ENCODE peak calls at places on chromosomes 5 and 9, in eight cellular contexts. D, B, Z, V, Q, K, L and U are unnamed samples. For H3K36me3, the result is how much of the 10 kb centered on the place peaks cover.

GRCh38 chr9:129027685-129028191 is 393 bp downstream of the SH3GLB2 start:
- DNase-seq in D (peak), B (peak), Z (no peak), V (no peak), Q (no peak), K (no peak), L (peak), U (peak)

GRCh38 chr5:109865636-109866035 is 175.9 kb downstream of the MAN2A1 start:
- DNase-seq in D (peak), B (no peak), Z (peak), V (no peak), Q (no peak), K (no peak), L (no peak), U (no peak)

GRCh38 chr9:113901196-113901818 is 25.2 kb downstream of the ZNF618 start:
- DNase-seq in D (no peak), B (no peak), Z (no peak), V (no peak), Q (no peak), K (no peak), L (no peak), U (no peak)

GRCh38 chr9:124758061-124758460 is 13.1 kb downstream of the NR6A1 start:
- DNase-seq in D (no peak), B (no peak), Z (no peak), V (no peak), Q (peak), K (no peak), L (peak), U (no peak)

GRCh38 chr9:128162215-128163026 is 2.4 kb downstream of the BBLN start:
- DNase-seq in D (peak), B (no peak), Z (no peak), V (no peak), Q (peak), K (no peak), L (no peak), U (no peak)

GRCh38 chr5:6941635-6942034 is 228.4 kb downstream of the TENT4A start:
- DNase-seq in D (no peak), B (no peak), Z (no peak), V (no peak), Q (no peak), K (no peak), L (no peak), U (no peak)

GRCh38 chr5:56814963-56815656 is at the start of gene MAP3K1:
- DNase-seq in D (peak), B (peak), Z (peak), V (peak), Q (peak), K (peak), L (peak), U (peak)

GRCh38 chr9:26261503-26262330 is 583.5 kb upstream of the TUSC1 start:
- DNase-seq in D (peak), B (no peak), Z (peak), V (no peak), Q (peak), K (no peak), L (peak), U (no peak)

GRCh38 chr5:120778491-120779293 is 314.6 kb downstream of the PRR16 start:
- DNase-seq in D (no peak), B (no peak), Z (no peak), V (no peak), Q (no peak), K (no peak), L (no peak), U (no peak)

GRCh38 chr5:138245717-138246116 is 28.7 kb downstream of the GFRA3 start:
- DNase-seq in D (no peak), B (no peak), Z (no peak), V (no peak), Q (peak), K (no peak), L (peak), U (no peak)

GRCh38 chr5:179343902-179344300 is 1.4 kb downstream of the ADAMTS2 start:
- DNase-seq in D (peak), B (no peak), Z (no peak), V (no peak), Q (peak), K (no peak), L (peak), U (no peak)

GRCh38 chr5:112968411-112969106 is 8.0 kb upstream of the DCP2 start:
- DNase-seq in D (no peak), B (no peak), Z (peak), V (no peak), Q (no peak), K (no peak), L (peak), U (no peak)

GRCh38 chr5:76393035-76393680 is 9.9 kb upstream of the IQGAP2 start:
- DNase-seq in D (no peak), B (no peak), Z (no peak), V (no peak), Q (no peak), K (no peak), L (no peak), U (no peak)

GRCh38 chr5:180366303-180366702 is 13.2 kb upstream of the GFPT2 start:
- DNase-seq in D (no peak), B (no peak), Z (no peak), V (no peak), Q (no peak), K (no peak), L (no peak), U (no peak)

GRCh38 chr9:131728961-131729360 is 10.9 kb downstream of the RAPGEF1 start:
- DNase-seq in D (no peak), B (peak), Z (no peak), V (peak), Q (no peak), K (peak), L (no peak), U (peak)

GRCh38 chr9:23826120-23826629 is at the start of gene ELAVL2:
- DNase-seq in D (peak), B (no peak), Z (peak), V (no peak), Q (peak), K (no peak), L (peak), U (no peak)

GRCh38 chr5:37575541-37576489 is 196.7 kb downstream of the WDR70 start:
- DNase-seq in D (peak), B (no peak), Z (no peak), V (no peak), Q (peak), K (no peak), L (peak), U (no peak)

GRCh38 chr9:19085295-19085694 is 17.4 kb downstream of the HAUS6 start:
- DNase-seq in D (peak), B (peak), Z (peak), V (no peak), Q (no peak), K (no peak), L (peak), U (no peak)

GRCh38 chr5:595285-595684 is 16.9 kb upstream of the CEP72 start:
- DNase-seq in D (no peak), B (no peak), Z (no peak), V (no peak), Q (no peak), K (no peak), L (no peak), U (no peak)

GRCh38 chr5:147601652-147602051 is 91.8 kb upstream of the DPYSL3 start:
- DNase-seq in D (no peak), B (no peak), Z (no peak), V (no peak), Q (no peak), K (no peak), L (no peak), U (no peak)

GRCh38 chr5:81577091-81577490 is 173.8 kb downstream of the SSBP2 start:
- DNase-seq in D (no peak), B (no peak), Z (no peak), V (no peak), Q (no peak), K (no peak), L (no peak), U (no peak)

GRCh38 chr9:133457748-133458147 is 2.0 kb upstream of the CACFD1 start:
- DNase-seq in D (no peak), B (no peak), Z (no peak), V (no peak), Q (no peak), K (no peak), L (no peak), U (no peak)

GRCh38 chr5:57693488-57694305 is 211.1 kb upstream of the ACTBL2 start:
- DNase-seq in D (peak), B (no peak), Z (peak), V (no peak), Q (no peak), K (no peak), L (peak), U (no peak)

GRCh38 chr5:90994796-90995195 is 388.3 kb downstream of the ARRDC3 start:
- DNase-seq in D (no peak), B (no peak), Z (peak), V (no peak), Q (no peak), K (no peak), L (no peak), U (no peak)

GRCh38 chr9:16825364-16825763 is 45.1 kb downstream of the BNC2 start:
- DNase-seq in D (peak), B (no peak), Z (no peak), V (no peak), Q (no peak), K (no peak), L (no peak), U (no peak)

GRCh38 chr5:158154226-158155005 is 295.5 kb upstream of the CLINT1 start:
- DNase-seq in D (peak), B (no peak), Z (peak), V (no peak), Q (no peak), K (no peak), L (no peak), U (no peak)

GRCh38 chr9:35432076-35432475 is 57.8 kb upstream of the RUSC2 start:
- DNase-seq in D (no peak), B (no peak), Z (peak), V (no peak), Q (no peak), K (no peak), L (no peak), U (no peak)

GRCh38 chr9:94937214-94937903 is 210.9 kb downstream of the AOPEP start:
- DNase-seq in D (peak), B (no peak), Z (peak), V (no peak), Q (no peak), K (no peak), L (peak), U (no peak)

GRCh38 chr5:31049461-31049860 is 144.0 kb upstream of the CDH6 start:
- DNase-seq in D (no peak), B (no peak), Z (peak), V (no peak), Q (no peak), K (no peak), L (no peak), U (no peak)

GRCh38 chr9:95023217-95024003 is 294.1 kb downstream of the FANCC start:
- DNase-seq in D (peak), B (no peak), Z (peak), V (no peak), Q (no peak), K (no peak), L (no peak), U (no peak)

GRCh38 chr9:98401140-98402025 is 145.9 kb upstream of the TBC1D2 start:
- DNase-seq in D (peak), B (no peak), Z (no peak), V (no peak), Q (no peak), K (no peak), L (no peak), U (no peak)

GRCh38 chr5:147093138-147093537 is 141.7 kb upstream of the STK32A start:
- DNase-seq in D (peak), B (no peak), Z (peak), V (no peak), Q (no peak), K (no peak), L (no peak), U (no peak)

GRCh38 chr5:172979778-172980177 is 3.8 kb upstream of the ATP6V0E1 start:
- DNase-seq in D (no peak), B (no peak), Z (peak), V (no peak), Q (no peak), K (no peak), L (no peak), U (no peak)

GRCh38 chr9:2641033-2641432 is 19.4 kb downstream of the VLDLR start:
- DNase-seq in D (no peak), B (no peak), Z (no peak), V (no peak), Q (no peak), K (no peak), L (no peak), U (no peak)
- H3K36me3 ChIP-seq in D (half or more), B (under half), Z (under half), V (under half), Q (half or more), K (under half), L (under half), U (half or more)

DNA sequence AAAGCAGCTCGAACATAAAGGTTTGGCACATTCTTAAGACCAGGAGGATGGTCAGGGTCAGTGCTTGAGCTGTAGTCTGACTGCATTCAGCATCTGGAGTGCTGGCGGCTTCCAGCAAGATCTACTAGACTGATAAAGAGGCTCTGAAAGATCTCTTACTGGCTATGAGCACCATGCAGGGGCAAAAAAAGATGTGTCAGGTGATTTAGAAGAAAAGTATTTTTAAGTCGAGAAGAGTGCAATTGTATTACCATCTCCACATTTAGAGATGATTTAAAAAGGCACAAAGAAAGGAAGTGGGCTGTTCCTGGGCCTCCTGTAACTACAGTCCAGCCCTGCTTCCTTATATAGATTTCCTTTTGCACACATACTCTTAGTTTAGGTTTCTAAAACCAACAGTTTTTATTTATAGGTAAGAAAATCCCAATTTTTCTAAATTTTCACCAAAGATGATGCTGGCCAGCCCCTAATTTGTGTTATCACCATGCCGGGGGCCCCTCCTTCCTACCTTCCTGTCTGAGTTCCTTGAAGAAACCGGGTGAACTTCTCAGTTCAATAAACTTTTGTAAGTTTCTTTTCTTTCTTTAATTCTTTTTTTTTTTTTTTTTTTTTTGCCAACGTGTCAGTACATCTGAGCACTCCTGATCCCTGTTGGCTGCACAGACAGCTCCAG is 65.9 kb upstream of the PLPP1 start:
- DNase-seq in D (peak), B (peak), Z (no peak), V (no peak), Q (no peak), K (no peak), L (peak), U (peak)
- H3K4me3 ChIP-seq in D (no peak), B (no peak), Z (no peak), V (peak), Q (no peak), K (peak), L (no peak), U (no peak)

DNA sequence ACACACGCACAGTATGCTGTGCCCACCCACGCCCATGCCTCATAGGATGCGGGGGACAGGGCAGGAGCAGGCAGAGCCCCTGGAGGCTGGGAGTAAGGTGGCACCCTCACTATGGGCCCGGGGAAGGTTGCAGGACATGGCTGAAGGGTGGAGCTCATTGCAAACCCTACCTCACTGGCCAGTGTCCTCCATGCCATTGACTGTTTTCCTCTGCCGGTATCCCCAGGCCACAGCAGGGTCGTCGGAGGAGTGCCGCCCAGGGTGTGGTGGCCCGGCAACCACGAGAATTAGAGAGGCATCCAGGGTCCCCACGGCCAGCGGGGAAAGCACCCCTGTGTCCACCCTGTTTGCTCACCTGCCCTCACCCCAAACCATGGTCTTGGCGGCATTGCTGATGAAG is 59.7 kb upstream of the FCN2 start:
- DNase-seq in D (no peak), B (no peak), Z (no peak), V (no peak), Q (no peak), K (no peak), L (no peak), U (no peak)
- H3K36me3 ChIP-seq in D (under half), B (under half), Z (under half), V (under half), Q (under half), K (under half), L (under half), U (under half)

GRCh38 chr5:66411701-66412100 is 184.5 kb upstream of the MAST4 start:
- DNase-seq in D (no peak), B (no peak), Z (no peak), V (no peak), Q (no peak), K (no peak), L (no peak), U (no peak)

GRCh38 chr5:66407739-66408138 is 188.5 kb upstream of the MAST4 start:
- DNase-seq in D (no peak), B (no peak), Z (no peak), V (no peak), Q (no peak), K (no peak), L (no peak), U (no peak)

GRCh38 chr5:66406761-66407289 is 189.4 kb upstream of the MAST4 start:
- DNase-seq in D (no peak), B (no peak), Z (no peak), V (no peak), Q (no peak), K (no peak), L (peak), U (peak)

GRCh38 chr5:66408561-66408960 is 187.6 kb upstream of the MAST4 start:
- DNase-seq in D (no peak), B (no peak), Z (no peak), V (no peak), Q (no peak), K (no peak), L (no peak), U (no peak)

GRCh38 chr5:66410056-66410455 is 186.1 kb upstream of the MAST4 start:
- DNase-seq in D (no peak), B (no peak), Z (no peak), V (no peak), Q (no peak), K (no peak), L (no peak), U (no peak)
- H3K4me3 ChIP-seq in D (no peak), B (no peak), Z (no peak), V (no peak), Q (no peak), K (no peak), L (no peak), U (no peak)

DNA sequence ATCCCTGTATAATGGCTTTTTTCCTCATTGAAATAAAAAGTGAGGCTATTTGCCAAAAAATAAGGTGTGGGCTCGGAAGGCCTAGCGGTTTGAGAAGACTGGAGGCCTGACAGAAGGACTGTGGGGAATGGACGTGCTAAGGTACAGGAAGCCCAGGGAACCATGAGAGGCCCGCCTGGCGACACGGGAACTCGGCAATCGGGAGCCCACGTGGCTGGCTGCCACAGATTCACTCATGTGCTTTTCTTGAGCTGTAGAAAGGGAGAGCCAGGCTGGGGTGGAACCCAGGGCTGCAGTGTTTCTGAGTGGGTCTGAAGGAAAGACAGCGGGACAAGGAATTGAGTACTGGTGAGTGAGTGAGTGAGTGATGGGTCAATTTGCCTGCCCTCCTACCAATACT is 11.9 kb upstream of the DDX41 start:
- DNase-seq in D (no peak), B (no peak), Z (no peak), V (no peak), Q (no peak), K (no peak), L (no peak), U (no peak)
- H3K36me3 ChIP-seq in D (under half), B (half or more), Z (half or more), V (under half), Q (half or more), K (under half), L (under half), U (half or more)

GRCh38 chr5:16265141-16265540 is 85.5 kb upstream of the MARCHF11 start:
- DNase-seq in D (no peak), B (no peak), Z (no peak), V (no peak), Q (no peak), K (no peak), L (no peak), U (peak)
- H3K4me3 ChIP-seq in D (no peak), B (no peak), Z (no peak), V (no peak), Q (no peak), K (no peak), L (no peak), U (no peak)

GRCh38 chr5:154962494-154962893 is 21.6 kb downstream of the MRPL22 start:
- DNase-seq in D (no peak), B (no peak), Z (peak), V (no peak), Q (no peak), K (no peak), L (no peak), U (no peak)
- H3K36me3 ChIP-seq in D (under half), B (half or more), Z (under half), V (under half), Q (half or more), K (under half), L (under half), U (half or more)

DNA sequence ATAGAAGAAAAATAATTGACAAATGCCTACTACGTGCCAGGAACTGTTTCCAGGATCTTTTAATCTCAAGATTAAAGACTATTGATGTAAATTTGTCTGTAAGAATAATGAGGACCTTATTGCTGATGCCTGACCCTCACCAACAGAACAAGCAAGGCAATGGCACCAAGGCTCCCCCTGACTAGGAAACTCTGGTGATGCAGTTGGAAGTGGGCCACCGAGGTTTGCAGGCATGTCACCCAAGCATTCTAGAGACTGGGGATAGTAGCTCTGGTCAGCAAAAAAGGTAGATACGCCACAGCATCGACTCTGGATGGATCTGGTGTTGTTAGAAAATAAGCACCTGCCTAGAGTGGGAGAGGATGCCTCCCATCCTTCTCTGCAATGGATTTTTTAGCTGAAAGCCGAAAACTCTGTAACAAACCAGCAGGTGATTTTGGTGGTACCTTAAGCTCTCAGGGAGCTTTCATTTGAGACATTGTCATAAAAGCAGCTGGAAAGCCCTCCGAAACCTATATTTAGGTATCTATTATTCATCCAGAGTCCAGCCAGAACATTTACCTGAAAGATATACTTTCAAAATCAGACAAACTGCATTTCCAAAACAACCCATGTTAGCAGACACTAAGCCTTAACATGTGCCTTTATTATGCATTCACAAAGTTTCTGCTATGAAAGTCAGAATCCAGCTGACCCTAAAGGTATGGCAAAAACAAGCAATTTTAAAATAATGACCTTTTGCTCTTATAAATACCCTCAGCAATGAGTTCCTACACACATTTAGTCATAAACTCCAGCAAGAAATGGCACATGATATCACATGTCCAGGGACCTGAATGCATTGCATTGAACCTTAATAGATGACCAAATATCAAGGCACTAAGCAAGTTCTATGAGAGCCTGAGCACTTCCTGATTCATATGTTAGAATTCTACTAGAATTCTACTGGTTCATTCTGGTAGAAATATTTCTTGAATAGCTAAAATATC is 308.4 kb downstream of the PDE4D start:
- DNase-seq in D (no peak), B (no peak), Z (no peak), V (no peak), Q (no peak), K (no peak), L (no peak), U (no peak)
- H3K4me3 ChIP-seq in D (no peak), B (no peak), Z (no peak), V (no peak), Q (peak), K (no peak), L (no peak), U (no peak)

GRCh38 chr9:103522409-103522808 is 527.3 kb downstream of the CYLC2 start:
- DNase-seq in D (no peak), B (no peak), Z (no peak), V (no peak), Q (no peak), K (no peak), L (no peak), U (no peak)
- H3K36me3 ChIP-seq in D (under half), B (under half), Z (under half), V (under half), Q (under half), K (under half), L (under half), U (under half)